ENCODE peak calls at places on chromosomes 16 and 17, in six cellular contexts. D, Q, N, B, W and E are unnamed samples.

GRCh38 chr17:33520404-33521032 is 227.4 kb upstream of the ASIC2 start:
- DNase-seq in D (peak), Q (peak), N (peak), B (no peak), W (peak), E (peak)

GRCh38 chr17:60158751-60159478 is 9.1 kb downstream of the CA4 start:
- DNase-seq in D (peak), Q (no peak), N (no peak), B (peak), W (no peak), E (no peak)

GRCh38 chr17:42924891-42925290 is 24.3 kb downstream of the G6PC1 start:
- DNase-seq in D (no peak), Q (no peak), N (no peak), B (no peak), W (no peak), E (no peak)

GRCh38 chr16:77918792-77919707 is 103.3 kb upstream of the CLEC3A start:
- DNase-seq in D (peak), Q (no peak), N (no peak), B (no peak), W (no peak), E (no peak)

GRCh38 chr17:14745122-14745521 is 444.2 kb downstream of the HS3ST3B1 start:
- DNase-seq in D (peak), Q (no peak), N (peak), B (no peak), W (no peak), E (no peak)

GRCh38 chr16:54296543-54296942 is 10.0 kb upstream of the IRX3 start:
- DNase-seq in D (no peak), Q (no peak), N (no peak), B (no peak), W (no peak), E (no peak)

GRCh38 chr16:50478021-50478772 is 70.0 kb upstream of the NKD1 start:
- DNase-seq in D (no peak), Q (no peak), N (no peak), B (peak), W (no peak), E (no peak)

GRCh38 chr16:31072540-31073072 is 1.4 kb downstream of the ZNF668 start:
- DNase-seq in D (peak), Q (peak), N (peak), B (no peak), W (peak), E (no peak)

GRCh38 chr16:73878616-73879015 is 418.0 kb upstream of the PSMD7 start:
- DNase-seq in D (peak), Q (no peak), N (peak), B (no peak), W (peak), E (no peak)

GRCh38 chr17:45700171-45701090 is 83.7 kb upstream of the CRHR1 start:
- DNase-seq in D (no peak), Q (no peak), N (no peak), B (no peak), W (no peak), E (no peak)

GRCh38 chr17:42249681-42250446 is 26.3 kb downstream of the STAT5B start:
- DNase-seq in D (no peak), Q (no peak), N (no peak), B (no peak), W (no peak), E (no peak)

GRCh38 chr17:65078441-65079160 is 22.1 kb upstream of the GNA13 start:
- DNase-seq in D (peak), Q (no peak), N (no peak), B (no peak), W (no peak), E (no peak)

GRCh38 chr16:5054876-5055865 is 10.6 kb downstream of the C16orf89 start:
- DNase-seq in D (no peak), Q (no peak), N (no peak), B (no peak), W (no peak), E (no peak)

GRCh38 chr17:77019955-77020379 is 120.8 kb upstream of the SEC14L1 start:
- DNase-seq in D (no peak), Q (no peak), N (no peak), B (no peak), W (no peak), E (no peak)

GRCh38 chr16:3215601-3216262 is 19.2 kb downstream of the ZNF200 start:
- DNase-seq in D (no peak), Q (no peak), N (no peak), B (no peak), W (no peak), E (no peak)

GRCh38 chr16:85753976-85754375 is 3.1 kb upstream of the C16orf74 start:
- DNase-seq in D (no peak), Q (no peak), N (no peak), B (no peak), W (no peak), E (no peak)

GRCh38 chr16:85753559-85753958 is 2.7 kb upstream of the C16orf74 start:
- DNase-seq in D (no peak), Q (no peak), N (no peak), B (no peak), W (no peak), E (no peak)

GRCh38 chr16:85754403-85754802 is 3.5 kb upstream of the C16orf74 start:
- DNase-seq in D (no peak), Q (no peak), N (no peak), B (no peak), W (no peak), E (peak)

GRCh38 chr16:85751665-85752501 is 987 bp upstream of the C16orf74 start:
- DNase-seq in D (peak), Q (no peak), N (peak), B (no peak), W (no peak), E (peak)

DNA sequence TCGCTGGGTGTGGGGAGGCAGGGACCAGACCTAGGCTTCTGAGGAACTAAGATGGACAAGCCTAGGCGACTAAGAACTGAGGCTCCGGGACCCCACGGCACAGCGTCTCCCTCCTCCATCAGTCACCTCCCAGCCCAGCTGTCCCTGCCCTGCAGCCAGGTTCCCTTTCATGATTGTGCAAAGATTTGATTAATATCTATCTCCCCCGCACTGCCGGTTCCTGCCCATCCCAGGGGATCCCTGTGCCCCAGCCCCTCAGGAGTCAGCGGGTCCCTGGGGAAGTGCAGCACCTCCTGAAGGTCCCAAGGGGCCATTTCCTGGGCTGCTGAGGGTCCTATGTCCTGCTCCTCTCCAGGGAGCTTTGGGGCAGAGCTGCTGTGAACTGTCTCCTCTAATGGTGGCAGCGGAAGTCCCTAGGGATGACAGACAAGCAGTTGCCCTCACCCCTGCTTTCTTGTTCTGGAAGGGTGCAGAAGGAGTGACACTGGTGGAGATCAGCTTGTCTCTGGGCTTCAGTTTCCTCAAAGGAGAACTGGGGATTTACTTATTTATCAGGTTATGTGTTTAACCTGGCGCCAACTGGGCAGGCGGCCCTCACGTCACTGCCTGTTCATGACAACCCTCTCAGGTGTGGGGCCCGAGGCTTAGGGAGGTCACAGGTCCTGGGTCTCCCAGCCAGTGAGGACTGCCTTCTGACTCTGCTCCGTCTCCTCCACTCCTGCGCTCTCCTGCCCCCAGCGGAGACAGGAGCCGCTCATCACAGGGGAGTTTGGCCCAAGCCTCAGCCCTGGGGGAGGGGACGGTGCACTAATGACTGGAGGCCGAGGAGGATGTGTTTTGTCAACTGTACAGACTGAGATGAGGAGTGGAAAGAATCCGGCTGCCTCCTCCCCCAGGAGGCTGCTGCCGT is 1.9 kb upstream of the C16orf74 start:
- DNase-seq in D (peak), Q (no peak), N (peak), B (no peak), W (peak), E (peak)
- TF ChIP-seq CTCF in D (peak), Q (no peak), N (peak), B (no peak), W (no peak), E (no peak)

GRCh38 chr17:48998557-48999440 is 1.6 kb downstream of the IGF2BP1 start:
- DNase-seq in D (no peak), Q (no peak), N (no peak), B (no peak), W (no peak), E (no peak)
- TF ChIP-seq CTCF in D (no peak), Q (no peak), N (no peak), B (no peak), W (no peak), E (no peak)

GRCh38 chr16:82776466-82777146 is 149.8 kb downstream of the CDH13 start:
- DNase-seq in D (peak), Q (no peak), N (no peak), B (no peak), W (no peak), E (no peak)

GRCh38 chr16:82767808-82768207 is 141.0 kb downstream of the CDH13 start:
- DNase-seq in D (no peak), Q (no peak), N (no peak), B (no peak), W (no peak), E (no peak)

GRCh38 chr16:82769845-82770244 is 143.1 kb downstream of the CDH13 start:
- DNase-seq in D (no peak), Q (no peak), N (no peak), B (no peak), W (no peak), E (no peak)

GRCh38 chr16:82773018-82773417 is 146.2 kb downstream of the CDH13 start:
- DNase-seq in D (no peak), Q (no peak), N (no peak), B (no peak), W (no peak), E (no peak)

GRCh38 chr16:82772215-82772614 is 145.4 kb downstream of the CDH13 start:
- DNase-seq in D (no peak), Q (no peak), N (no peak), B (no peak), W (no peak), E (no peak)
- TF ChIP-seq CTCF in D (no peak), Q (no peak), N (no peak), B (no peak), W (no peak), E (no peak)

GRCh38 chr17:71472809-71473789 is 647.7 kb upstream of the SOX9 start:
- DNase-seq in D (peak), Q (peak), N (peak), B (no peak), W (peak), E (no peak)
- TF ChIP-seq CTCF in D (peak), Q (peak), N (peak), B (peak), W (peak), E (no peak)

DNA sequence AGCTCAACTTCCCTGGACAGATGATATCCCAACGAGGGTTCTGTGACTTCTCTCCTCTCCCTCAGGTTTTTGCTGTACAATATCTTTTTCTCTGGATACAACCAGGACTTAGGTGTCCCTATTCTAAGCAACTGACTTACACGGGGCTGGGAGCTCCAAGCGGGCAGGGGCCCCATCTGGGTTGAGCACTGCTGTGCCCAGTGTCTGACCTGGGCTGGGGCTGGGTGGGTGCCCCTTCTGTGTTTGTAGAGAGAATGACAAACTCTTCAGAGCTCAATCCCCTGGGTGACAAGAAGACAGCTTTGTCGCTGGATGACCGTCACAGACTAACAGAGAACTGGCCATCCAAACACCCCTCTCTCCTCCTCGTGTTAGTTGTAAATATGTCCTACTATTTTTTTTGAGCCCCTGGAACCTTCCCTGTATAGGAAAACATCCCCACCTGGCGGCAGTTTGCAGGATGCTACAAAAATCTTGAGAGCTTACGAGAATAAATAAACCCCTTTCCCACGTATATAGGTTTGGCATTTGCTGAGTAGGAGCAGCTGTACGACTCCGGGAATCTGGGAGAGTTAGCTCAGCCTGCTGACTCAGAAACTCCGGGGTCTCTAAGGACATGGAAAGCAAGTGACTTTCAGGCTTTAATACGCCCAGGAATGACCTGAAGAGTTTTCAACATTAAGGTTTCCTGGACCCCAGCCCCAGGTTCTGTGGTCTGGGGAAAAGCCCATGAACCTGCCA is 23.7 kb upstream of the RCVRN start:
- DNase-seq in D (peak), Q (no peak), N (peak), B (no peak), W (peak), E (no peak)
- TF ChIP-seq CTCF in D (peak), Q (no peak), N (peak), B (no peak), W (peak), E (no peak)

GRCh38 chr17:71760062-71760720 is 360.6 kb upstream of the SOX9 start:
- DNase-seq in D (no peak), Q (no peak), N (peak), B (no peak), W (no peak), E (no peak)

GRCh38 chr17:71764507-71764906 is 356.3 kb upstream of the SOX9 start:
- DNase-seq in D (peak), Q (peak), N (peak), B (no peak), W (peak), E (no peak)

GRCh38 chr17:71769850-71770249 is 351.0 kb upstream of the SOX9 start:
- DNase-seq in D (no peak), Q (no peak), N (no peak), B (no peak), W (no peak), E (no peak)

GRCh38 chr17:71762526-71762925 is 358.3 kb upstream of the SOX9 start:
- DNase-seq in D (no peak), Q (no peak), N (no peak), B (no peak), W (no peak), E (no peak)

GRCh38 chr17:71765437-71765836 is 355.4 kb upstream of the SOX9 start:
- DNase-seq in D (no peak), Q (no peak), N (no peak), B (no peak), W (peak), E (no peak)
- TF ChIP-seq CTCF in D (no peak), Q (no peak), N (no peak), B (no peak), W (no peak), E (no peak)